ENCODE peak calls at places on chromosome 20, in five cellular contexts. One of them, this sample, is unnamed.

GRCh38 chr20:32966881-32967781 is 37.1 kb downstream of the SUN5 start:
- DNase-seq in stimulated activated CD4-positive, alpha-beta T cell treated with anti-CD3 and anti-CD28 coated beads, Interleukin-12 subunit alpha, Interleukin-12 subunit beta, amount 100 ng/mL, for 4 hours: no peak
- DNase-seq in NCI-H1105: no peak
- DNase-seq in iris pigment epithelial cell: no peak
- DNase-seq in posterior cingulate gyrus: no peak
- DNase-seq in this sample: no peak

GRCh38 chr20:64065062-64065972 is 2.3 kb downstream of the TCEA2 start:
- DNase-seq in stimulated activated CD4-positive, alpha-beta T cell treated with anti-CD3 and anti-CD28 coated beads, Interleukin-12 subunit alpha, Interleukin-12 subunit beta, amount 100 ng/mL, for 4 hours: no peak
- DNase-seq in iris pigment epithelial cell: no peak
- DNase-seq in posterior cingulate gyrus: no peak
- DNase-seq in NCI-H1105: no peak
- DNase-seq in this sample: no peak

GRCh38 chr20:33940701-33941100 is 53.0 kb upstream of the RALY start:
- DNase-seq in posterior cingulate gyrus: no peak
- DNase-seq in NCI-H1105: no peak
- DNase-seq in stimulated activated CD4-positive, alpha-beta T cell treated with anti-CD3 and anti-CD28 coated beads, Interleukin-12 subunit alpha, Interleukin-12 subunit beta, amount 100 ng/mL, for 4 hours: no peak
- DNase-seq in iris pigment epithelial cell: no peak
- DNase-seq in this sample: no peak

GRCh38 chr20:20525756-20526155 is 157.9 kb downstream of the INSM1 start:
- DNase-seq in posterior cingulate gyrus: peak
- DNase-seq in NCI-H1105: peak
- DNase-seq in iris pigment epithelial cell: no peak
- DNase-seq in stimulated activated CD4-positive, alpha-beta T cell treated with anti-CD3 and anti-CD28 coated beads, Interleukin-12 subunit alpha, Interleukin-12 subunit beta, amount 100 ng/mL, for 4 hours: no peak
- DNase-seq in this sample: no peak

GRCh38 chr20:1622450-1622849 is 2.6 kb upstream of the SIRPB1 start:
- DNase-seq in posterior cingulate gyrus: no peak
- DNase-seq in stimulated activated CD4-positive, alpha-beta T cell treated with anti-CD3 and anti-CD28 coated beads, Interleukin-12 subunit alpha, Interleukin-12 subunit beta, amount 100 ng/mL, for 4 hours: no peak
- DNase-seq in iris pigment epithelial cell: no peak
- DNase-seq in NCI-H1105: no peak
- DNase-seq in this sample: no peak

GRCh38 chr20:51166489-51166888 is 143.6 kb upstream of the KCNG1 start:
- DNase-seq in posterior cingulate gyrus: no peak
- DNase-seq in iris pigment epithelial cell: no peak
- DNase-seq in stimulated activated CD4-positive, alpha-beta T cell treated with anti-CD3 and anti-CD28 coated beads, Interleukin-12 subunit alpha, Interleukin-12 subunit beta, amount 100 ng/mL, for 4 hours: no peak
- DNase-seq in NCI-H1105: no peak
- DNase-seq in this sample: no peak

GRCh38 chr20:32960222-32960518 is 44.1 kb downstream of the SUN5 start:
- DNase-seq in NCI-H1105: no peak
- DNase-seq in iris pigment epithelial cell: no peak
- DNase-seq in posterior cingulate gyrus: no peak
- DNase-seq in stimulated activated CD4-positive, alpha-beta T cell treated with anti-CD3 and anti-CD28 coated beads, Interleukin-12 subunit alpha, Interleukin-12 subunit beta, amount 100 ng/mL, for 4 hours: no peak
- DNase-seq in this sample: no peak

GRCh38 chr20:47067776-47068175 is 173.1 kb downstream of the EYA2 start:
- DNase-seq in iris pigment epithelial cell: no peak
- DNase-seq in posterior cingulate gyrus: no peak
- DNase-seq in NCI-H1105: no peak
- DNase-seq in stimulated activated CD4-positive, alpha-beta T cell treated with anti-CD3 and anti-CD28 coated beads, Interleukin-12 subunit alpha, Interleukin-12 subunit beta, amount 100 ng/mL, for 4 hours: no peak
- DNase-seq in this sample: peak

GRCh38 chr20:49313271-49313670 is 35.4 kb upstream of the ZNFX1 start:
- DNase-seq in stimulated activated CD4-positive, alpha-beta T cell treated with anti-CD3 and anti-CD28 coated beads, Interleukin-12 subunit alpha, Interleukin-12 subunit beta, amount 100 ng/mL, for 4 hours: no peak
- DNase-seq in iris pigment epithelial cell: no peak
- DNase-seq in NCI-H1105: no peak
- DNase-seq in posterior cingulate gyrus: no peak
- DNase-seq in this sample: no peak

GRCh38 chr20:10652660-10653191 is 21.1 kb downstream of the JAG1 start:
- DNase-seq in stimulated activated CD4-positive, alpha-beta T cell treated with anti-CD3 and anti-CD28 coated beads, Interleukin-12 subunit alpha, Interleukin-12 subunit beta, amount 100 ng/mL, for 4 hours: no peak
- DNase-seq in iris pigment epithelial cell: no peak
- DNase-seq in NCI-H1105: no peak
- DNase-seq in posterior cingulate gyrus: no peak
- DNase-seq in this sample: no peak

GRCh38 chr20:51132286-51132810 is 109.4 kb upstream of the KCNG1 start:
- DNase-seq in stimulated activated CD4-positive, alpha-beta T cell treated with anti-CD3 and anti-CD28 coated beads, Interleukin-12 subunit alpha, Interleukin-12 subunit beta, amount 100 ng/mL, for 4 hours: no peak
- DNase-seq in iris pigment epithelial cell: peak
- DNase-seq in posterior cingulate gyrus: no peak
- DNase-seq in NCI-H1105: no peak
- DNase-seq in this sample: peak

GRCh38 chr20:24782801-24783630 is 166.1 kb upstream of the CST7 start:
- DNase-seq in NCI-H1105: no peak
- DNase-seq in stimulated activated CD4-positive, alpha-beta T cell treated with anti-CD3 and anti-CD28 coated beads, Interleukin-12 subunit alpha, Interleukin-12 subunit beta, amount 100 ng/mL, for 4 hours: no peak
- DNase-seq in iris pigment epithelial cell: no peak
- DNase-seq in posterior cingulate gyrus: peak
- DNase-seq in this sample: no peak

GRCh38 chr20:19628570-19629134 is 129.4 kb upstream of the RIN2 start:
- DNase-seq in posterior cingulate gyrus: no peak
- DNase-seq in stimulated activated CD4-positive, alpha-beta T cell treated with anti-CD3 and anti-CD28 coated beads, Interleukin-12 subunit alpha, Interleukin-12 subunit beta, amount 100 ng/mL, for 4 hours: peak
- DNase-seq in iris pigment epithelial cell: peak
- DNase-seq in NCI-H1105: peak
- DNase-seq in this sample: peak

GRCh38 chr20:51195419-51195901 is 172.6 kb upstream of the KCNG1 start:
- DNase-seq in posterior cingulate gyrus: no peak
- DNase-seq in iris pigment epithelial cell: peak
- DNase-seq in NCI-H1105: no peak
- DNase-seq in stimulated activated CD4-positive, alpha-beta T cell treated with anti-CD3 and anti-CD28 coated beads, Interleukin-12 subunit alpha, Interleukin-12 subunit beta, amount 100 ng/mL, for 4 hours: no peak
- DNase-seq in this sample: peak

GRCh38 chr20:4545526-4545925 is 176.2 kb upstream of the PRND start:
- DNase-seq in posterior cingulate gyrus: no peak
- DNase-seq in stimulated activated CD4-positive, alpha-beta T cell treated with anti-CD3 and anti-CD28 coated beads, Interleukin-12 subunit alpha, Interleukin-12 subunit beta, amount 100 ng/mL, for 4 hours: no peak
- DNase-seq in NCI-H1105: no peak
- DNase-seq in iris pigment epithelial cell: peak
- DNase-seq in this sample: no peak

GRCh38 chr20:36756482-36756881 is 10.6 kb upstream of the NDRG3 start:
- DNase-seq in posterior cingulate gyrus: no peak
- DNase-seq in NCI-H1105: no peak
- DNase-seq in stimulated activated CD4-positive, alpha-beta T cell treated with anti-CD3 and anti-CD28 coated beads, Interleukin-12 subunit alpha, Interleukin-12 subunit beta, amount 100 ng/mL, for 4 hours: no peak
- DNase-seq in iris pigment epithelial cell: no peak
- DNase-seq in this sample: no peak

GRCh38 chr20:46558511-46558959 is 8.1 kb upstream of the OCSTAMP start:
- DNase-seq in posterior cingulate gyrus: no peak
- DNase-seq in stimulated activated CD4-positive, alpha-beta T cell treated with anti-CD3 and anti-CD28 coated beads, Interleukin-12 subunit alpha, Interleukin-12 subunit beta, amount 100 ng/mL, for 4 hours: peak
- DNase-seq in NCI-H1105: no peak
- DNase-seq in iris pigment epithelial cell: peak
- DNase-seq in this sample: peak

GRCh38 chr20:50484271-50484976 is 25.8 kb upstream of the PTPN1 start:
- DNase-seq in stimulated activated CD4-positive, alpha-beta T cell treated with anti-CD3 and anti-CD28 coated beads, Interleukin-12 subunit alpha, Interleukin-12 subunit beta, amount 100 ng/mL, for 4 hours: no peak
- DNase-seq in NCI-H1105: no peak
- DNase-seq in posterior cingulate gyrus: no peak
- DNase-seq in iris pigment epithelial cell: no peak
- DNase-seq in this sample: no peak

GRCh38 chr20:49230021-49230420 is 10.8 kb downstream of the DDX27 start:
- DNase-seq in iris pigment epithelial cell: no peak
- DNase-seq in NCI-H1105: no peak
- DNase-seq in posterior cingulate gyrus: peak
- DNase-seq in stimulated activated CD4-positive, alpha-beta T cell treated with anti-CD3 and anti-CD28 coated beads, Interleukin-12 subunit alpha, Interleukin-12 subunit beta, amount 100 ng/mL, for 4 hours: no peak
- DNase-seq in this sample: no peak

GRCh38 chr20:290081-290831 is at the start of gene C20orf96:
- DNase-seq in NCI-H1105: peak
- DNase-seq in iris pigment epithelial cell: peak
- DNase-seq in stimulated activated CD4-positive, alpha-beta T cell treated with anti-CD3 and anti-CD28 coated beads, Interleukin-12 subunit alpha, Interleukin-12 subunit beta, amount 100 ng/mL, for 4 hours: peak
- DNase-seq in posterior cingulate gyrus: peak
- DNase-seq in this sample: peak

GRCh38 chr20:32534661-32535240 is 50.4 kb downstream of the NOL4L start:
- DNase-seq in posterior cingulate gyrus: peak
- DNase-seq in iris pigment epithelial cell: no peak
- DNase-seq in NCI-H1105: no peak
- DNase-seq in stimulated activated CD4-positive, alpha-beta T cell treated with anti-CD3 and anti-CD28 coated beads, Interleukin-12 subunit alpha, Interleukin-12 subunit beta, amount 100 ng/mL, for 4 hours: peak
- DNase-seq in this sample: no peak

GRCh38 chr20:49479785-49480184 is 2.7 kb downstream of the KCNB1 start:
- DNase-seq in iris pigment epithelial cell: no peak
- DNase-seq in stimulated activated CD4-positive, alpha-beta T cell treated with anti-CD3 and anti-CD28 coated beads, Interleukin-12 subunit alpha, Interleukin-12 subunit beta, amount 100 ng/mL, for 4 hours: no peak
- DNase-seq in posterior cingulate gyrus: no peak
- DNase-seq in NCI-H1105: no peak
- DNase-seq in this sample: no peak

GRCh38 chr20:58749979-58750378 is 57.4 kb downstream of the NPEPL1 start:
- DNase-seq in stimulated activated CD4-positive, alpha-beta T cell treated with anti-CD3 and anti-CD28 coated beads, Interleukin-12 subunit alpha, Interleukin-12 subunit beta, amount 100 ng/mL, for 4 hours: no peak
- DNase-seq in NCI-H1105: no peak
- DNase-seq in posterior cingulate gyrus: no peak
- DNase-seq in iris pigment epithelial cell: no peak
- DNase-seq in this sample: no peak

GRCh38 chr20:58416832-58417231 is 27.8 kb downstream of the VAPB start:
- DNase-seq in iris pigment epithelial cell: no peak
- DNase-seq in stimulated activated CD4-positive, alpha-beta T cell treated with anti-CD3 and anti-CD28 coated beads, Interleukin-12 subunit alpha, Interleukin-12 subunit beta, amount 100 ng/mL, for 4 hours: no peak
- DNase-seq in posterior cingulate gyrus: no peak
- DNase-seq in NCI-H1105: no peak
- DNase-seq in this sample: no peak

GRCh38 chr20:57457243-57457761 is 66.1 kb downstream of the RBM38 start:
- DNase-seq in NCI-H1105: no peak
- DNase-seq in posterior cingulate gyrus: no peak
- DNase-seq in stimulated activated CD4-positive, alpha-beta T cell treated with anti-CD3 and anti-CD28 coated beads, Interleukin-12 subunit alpha, Interleukin-12 subunit beta, amount 100 ng/mL, for 4 hours: no peak
- DNase-seq in iris pigment epithelial cell: no peak
- DNase-seq in this sample: peak

GRCh38 chr20:7637184-7637583 is 303.1 kb downstream of the HAO1 start:
- DNase-seq in NCI-H1105: no peak
- DNase-seq in iris pigment epithelial cell: no peak
- DNase-seq in stimulated activated CD4-positive, alpha-beta T cell treated with anti-CD3 and anti-CD28 coated beads, Interleukin-12 subunit alpha, Interleukin-12 subunit beta, amount 100 ng/mL, for 4 hours: no peak
- DNase-seq in posterior cingulate gyrus: no peak
- DNase-seq in this sample: peak

GRCh38 chr20:51160821-51161220 is 137.9 kb upstream of the KCNG1 start:
- DNase-seq in stimulated activated CD4-positive, alpha-beta T cell treated with anti-CD3 and anti-CD28 coated beads, Interleukin-12 subunit alpha, Interleukin-12 subunit beta, amount 100 ng/mL, for 4 hours: no peak
- DNase-seq in iris pigment epithelial cell: no peak
- DNase-seq in posterior cingulate gyrus: no peak
- DNase-seq in NCI-H1105: no peak
- DNase-seq in this sample: no peak

GRCh38 chr20:44083220-44083933 is 103.6 kb downstream of the JPH2 start:
- DNase-seq in iris pigment epithelial cell: peak
- DNase-seq in NCI-H1105: peak
- DNase-seq in stimulated activated CD4-positive, alpha-beta T cell treated with anti-CD3 and anti-CD28 coated beads, Interleukin-12 subunit alpha, Interleukin-12 subunit beta, amount 100 ng/mL, for 4 hours: no peak
- DNase-seq in posterior cingulate gyrus: no peak
- DNase-seq in this sample: peak

GRCh38 chr20:3706774-3707507 is 5.5 kb downstream of the SIGLEC1 start:
- DNase-seq in stimulated activated CD4-positive, alpha-beta T cell treated with anti-CD3 and anti-CD28 coated beads, Interleukin-12 subunit alpha, Interleukin-12 subunit beta, amount 100 ng/mL, for 4 hours: no peak
- DNase-seq in iris pigment epithelial cell: peak
- DNase-seq in posterior cingulate gyrus: peak
- DNase-seq in NCI-H1105: no peak
- DNase-seq in this sample: peak

GRCh38 chr20:1423625-1424106 is 30.8 kb upstream of the FKBP1A start:
- DNase-seq in iris pigment epithelial cell: peak
- DNase-seq in NCI-H1105: no peak
- DNase-seq in posterior cingulate gyrus: no peak
- DNase-seq in stimulated activated CD4-positive, alpha-beta T cell treated with anti-CD3 and anti-CD28 coated beads, Interleukin-12 subunit alpha, Interleukin-12 subunit beta, amount 100 ng/mL, for 4 hours: no peak
- DNase-seq in this sample: peak